ENCODE peak calls at places on chromosomes 6 and 20, in eight cellular contexts. One of them, this sample, is unnamed.

GRCh38 chr6:110581682-110582081 is 105.3 kb upstream of the SLC22A16 start:
- DNase-seq in pancreas: no peak
- DNase-seq in heart right ventricle: no peak
- DNase-seq in IMR-90: no peak
- DNase-seq in HepG2: no peak
- DNase-seq in lung: no peak
- DNase-seq in CD4-positive, alpha-beta T cell: no peak
- DNase-seq in left lung: no peak
- DNase-seq in this sample: no peak

GRCh38 chr20:24912397-24913075 is 36.5 kb upstream of the CST7 start:
- DNase-seq in pancreas: no peak
- DNase-seq in heart right ventricle: no peak
- DNase-seq in IMR-90: no peak
- DNase-seq in HepG2: no peak
- DNase-seq in lung: peak
- DNase-seq in CD4-positive, alpha-beta T cell: no peak
- DNase-seq in left lung: peak
- DNase-seq in this sample: no peak

GRCh38 chr20:53736757-53737403 is 143.2 kb upstream of the ZNF217 start:
- DNase-seq in pancreas: no peak
- DNase-seq in heart right ventricle: peak
- DNase-seq in IMR-90: peak
- DNase-seq in HepG2: no peak
- DNase-seq in lung: no peak
- DNase-seq in CD4-positive, alpha-beta T cell: no peak
- DNase-seq in left lung: no peak
- DNase-seq in this sample: no peak

GRCh38 chr6:123945386-123945785 is 141.7 kb downstream of the NKAIN2 start:
- DNase-seq in pancreas: no peak
- DNase-seq in heart right ventricle: no peak
- DNase-seq in IMR-90: no peak
- DNase-seq in HepG2: no peak
- DNase-seq in lung: no peak
- DNase-seq in CD4-positive, alpha-beta T cell: no peak
- DNase-seq in left lung: no peak
- DNase-seq in this sample: no peak

GRCh38 chr20:57231951-57232428 is 34.5 kb downstream of the BMP7 start:
- DNase-seq in pancreas: no peak
- DNase-seq in heart right ventricle: no peak
- DNase-seq in IMR-90: no peak
- DNase-seq in HepG2: no peak
- DNase-seq in lung: no peak
- DNase-seq in CD4-positive, alpha-beta T cell: no peak
- DNase-seq in left lung: no peak
- DNase-seq in this sample: no peak

GRCh38 chr6:57265755-57266221 is 43.7 kb upstream of the RAB23 start:
- DNase-seq in pancreas: no peak
- DNase-seq in heart right ventricle: no peak
- DNase-seq in IMR-90: peak
- DNase-seq in HepG2: no peak
- DNase-seq in lung: no peak
- DNase-seq in CD4-positive, alpha-beta T cell: no peak
- DNase-seq in left lung: no peak
- DNase-seq in this sample: no peak

GRCh38 chr6:157830354-157831017 is 7.4 kb downstream of the SNX9 start:
- DNase-seq in pancreas: no peak
- DNase-seq in heart right ventricle: no peak
- DNase-seq in IMR-90: no peak
- DNase-seq in HepG2: no peak
- DNase-seq in lung: no peak
- DNase-seq in CD4-positive, alpha-beta T cell: no peak
- DNase-seq in left lung: no peak
- DNase-seq in this sample: no peak

GRCh38 chr6:146859795-146860495 is 261.2 kb downstream of the ADGB start:
- DNase-seq in pancreas: no peak
- DNase-seq in heart right ventricle: no peak
- DNase-seq in IMR-90: no peak
- DNase-seq in HepG2: no peak
- DNase-seq in lung: no peak
- DNase-seq in CD4-positive, alpha-beta T cell: no peak
- DNase-seq in left lung: no peak
- DNase-seq in this sample: no peak

GRCh38 chr6:90892271-90892670 is 305.4 kb upstream of the MAP3K7 start:
- DNase-seq in pancreas: no peak
- DNase-seq in heart right ventricle: no peak
- DNase-seq in IMR-90: no peak
- DNase-seq in HepG2: no peak
- DNase-seq in lung: no peak
- DNase-seq in CD4-positive, alpha-beta T cell: no peak
- DNase-seq in left lung: no peak
- DNase-seq in this sample: no peak

GRCh38 chr6:90893385-90893784 is 306.5 kb upstream of the MAP3K7 start:
- DNase-seq in pancreas: no peak
- DNase-seq in heart right ventricle: no peak
- DNase-seq in IMR-90: no peak
- DNase-seq in HepG2: no peak
- DNase-seq in lung: no peak
- DNase-seq in CD4-positive, alpha-beta T cell: no peak
- DNase-seq in left lung: no peak
- DNase-seq in this sample: no peak

GRCh38 chr6:90887764-90888163 is 300.9 kb upstream of the MAP3K7 start:
- DNase-seq in pancreas: no peak
- DNase-seq in heart right ventricle: no peak
- DNase-seq in IMR-90: no peak
- DNase-seq in HepG2: no peak
- DNase-seq in lung: no peak
- DNase-seq in CD4-positive, alpha-beta T cell: no peak
- DNase-seq in left lung: no peak
- DNase-seq in this sample: no peak

GRCh38 chr6:90891338-90891715 is 304.5 kb upstream of the MAP3K7 start:
- DNase-seq in pancreas: no peak
- DNase-seq in heart right ventricle: no peak
- DNase-seq in IMR-90: no peak
- DNase-seq in HepG2: no peak
- DNase-seq in lung: no peak
- DNase-seq in CD4-positive, alpha-beta T cell: no peak
- DNase-seq in left lung: no peak
- DNase-seq in this sample: no peak

GRCh38 chr6:90890681-90891337 is 303.9 kb upstream of the MAP3K7 start:
- DNase-seq in pancreas: no peak
- DNase-seq in heart right ventricle: no peak
- DNase-seq in IMR-90: no peak
- DNase-seq in HepG2: no peak
- DNase-seq in lung: no peak
- DNase-seq in CD4-positive, alpha-beta T cell: no peak
- DNase-seq in left lung: no peak
- DNase-seq in this sample: no peak
- H3K27ac ChIP-seq in pancreas: no peak
- H3K27ac ChIP-seq in heart right ventricle: no peak
- H3K27ac ChIP-seq in IMR-90: no peak
- H3K27ac ChIP-seq in HepG2: no peak
- H3K27ac ChIP-seq in lung: no peak
- H3K27ac ChIP-seq in CD4-positive, alpha-beta T cell: no peak
- H3K27ac ChIP-seq in left lung: no peak
- H3K27ac ChIP-seq in this sample: no peak

DNA sequence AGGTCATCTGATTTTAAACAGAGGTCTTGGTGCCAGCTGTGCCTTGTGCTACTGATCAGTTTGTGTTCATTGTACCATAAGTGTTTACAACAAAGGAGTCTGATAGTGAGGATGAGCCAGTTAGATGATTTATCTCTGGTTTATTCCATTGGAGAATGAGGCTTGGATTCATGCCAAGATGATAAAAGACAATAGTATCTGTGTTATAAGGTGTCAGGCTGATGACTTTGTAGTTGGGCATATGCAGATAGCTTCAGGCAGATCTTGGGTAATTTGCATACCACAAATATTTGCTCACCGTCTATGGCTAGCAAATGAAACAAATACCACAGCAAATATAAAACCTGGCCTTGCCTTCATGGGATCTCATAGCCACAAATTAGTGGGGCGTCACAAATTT is 43.3 kb upstream of the PHACTR2 start:
- DNase-seq in pancreas: no peak
- DNase-seq in heart right ventricle: no peak
- DNase-seq in IMR-90: peak
- DNase-seq in HepG2: no peak
- DNase-seq in lung: no peak
- DNase-seq in CD4-positive, alpha-beta T cell: no peak
- DNase-seq in left lung: no peak
- DNase-seq in this sample: no peak
- H3K27ac ChIP-seq in pancreas: no peak
- H3K27ac ChIP-seq in heart right ventricle: no peak
- H3K27ac ChIP-seq in IMR-90: no peak
- H3K27ac ChIP-seq in HepG2: no peak
- H3K27ac ChIP-seq in lung: no peak
- H3K27ac ChIP-seq in CD4-positive, alpha-beta T cell: no peak
- H3K27ac ChIP-seq in left lung: no peak
- H3K27ac ChIP-seq in this sample: no peak

GRCh38 chr20:44495802-44496481 is 20.3 kb downstream of the TTPAL start:
- DNase-seq in pancreas: no peak
- DNase-seq in heart right ventricle: no peak
- DNase-seq in IMR-90: peak
- DNase-seq in HepG2: no peak
- DNase-seq in lung: no peak
- DNase-seq in CD4-positive, alpha-beta T cell: no peak
- DNase-seq in left lung: no peak
- DNase-seq in this sample: no peak

GRCh38 chr20:44494681-44495080 is 19.0 kb downstream of the TTPAL start:
- DNase-seq in pancreas: no peak
- DNase-seq in heart right ventricle: no peak
- DNase-seq in IMR-90: no peak
- DNase-seq in HepG2: no peak
- DNase-seq in lung: no peak
- DNase-seq in CD4-positive, alpha-beta T cell: no peak
- DNase-seq in left lung: no peak
- DNase-seq in this sample: no peak

GRCh38 chr20:44491635-44492395 is 16.1 kb downstream of the TTPAL start:
- DNase-seq in pancreas: no peak
- DNase-seq in heart right ventricle: no peak
- DNase-seq in IMR-90: peak
- DNase-seq in HepG2: no peak
- DNase-seq in lung: no peak
- DNase-seq in CD4-positive, alpha-beta T cell: no peak
- DNase-seq in left lung: no peak
- DNase-seq in this sample: no peak

GRCh38 chr20:44495257-44495656 is 19.6 kb downstream of the TTPAL start:
- DNase-seq in pancreas: no peak
- DNase-seq in heart right ventricle: no peak
- DNase-seq in IMR-90: peak
- DNase-seq in HepG2: peak
- DNase-seq in lung: no peak
- DNase-seq in CD4-positive, alpha-beta T cell: no peak
- DNase-seq in left lung: no peak
- DNase-seq in this sample: no peak

GRCh38 chr20:44494266-44494665 is 18.6 kb downstream of the TTPAL start:
- DNase-seq in pancreas: no peak
- DNase-seq in heart right ventricle: no peak
- DNase-seq in IMR-90: peak
- DNase-seq in HepG2: no peak
- DNase-seq in lung: no peak
- DNase-seq in CD4-positive, alpha-beta T cell: no peak
- DNase-seq in left lung: no peak
- DNase-seq in this sample: no peak
- H3K27ac ChIP-seq in pancreas: no peak
- H3K27ac ChIP-seq in heart right ventricle: no peak
- H3K27ac ChIP-seq in IMR-90: peak
- H3K27ac ChIP-seq in HepG2: no peak
- H3K27ac ChIP-seq in lung: no peak
- H3K27ac ChIP-seq in CD4-positive, alpha-beta T cell: no peak
- H3K27ac ChIP-seq in left lung: peak
- H3K27ac ChIP-seq in this sample: no peak

DNA sequence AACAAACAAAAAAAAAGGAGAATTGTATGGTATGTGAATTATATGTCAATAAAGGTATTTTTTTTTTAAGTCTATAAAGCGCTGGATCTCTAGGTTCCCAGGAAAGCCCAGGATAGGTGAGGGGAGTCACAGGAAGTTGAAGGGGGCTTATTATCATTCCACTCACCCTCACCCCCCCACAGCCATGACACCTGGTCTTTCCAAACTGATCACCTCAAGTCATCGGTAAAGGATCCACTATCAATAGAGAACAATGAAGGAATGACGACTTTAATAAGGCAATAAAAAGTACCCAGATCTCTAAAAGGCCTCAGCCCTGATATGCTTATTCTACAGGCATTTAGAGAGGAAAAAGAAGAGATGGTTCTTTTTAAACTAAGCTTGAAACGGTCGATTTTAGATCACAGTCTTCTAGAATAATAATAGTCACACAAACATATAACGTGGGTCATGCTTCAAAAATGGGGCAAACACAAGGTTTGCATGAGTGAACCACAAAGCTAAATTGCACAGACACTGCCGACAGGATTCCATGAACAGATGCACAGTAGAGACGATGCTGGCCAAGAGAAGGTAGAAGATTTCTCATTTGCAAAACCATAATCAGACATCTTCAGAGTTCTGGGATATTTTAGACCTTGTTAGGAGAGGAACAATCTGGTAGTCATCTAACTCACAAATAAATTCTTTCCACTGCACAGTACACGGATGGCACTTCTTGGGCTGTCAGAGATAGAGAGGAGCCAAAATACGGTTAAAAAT is 21.1 kb downstream of the ZMYND8 start:
- DNase-seq in pancreas: no peak
- DNase-seq in heart right ventricle: no peak
- DNase-seq in IMR-90: no peak
- DNase-seq in HepG2: no peak
- DNase-seq in lung: no peak
- DNase-seq in CD4-positive, alpha-beta T cell: no peak
- DNase-seq in left lung: no peak
- DNase-seq in this sample: no peak
- H3K27ac ChIP-seq in pancreas: no peak
- H3K27ac ChIP-seq in heart right ventricle: peak
- H3K27ac ChIP-seq in IMR-90: peak
- H3K27ac ChIP-seq in HepG2: peak
- H3K27ac ChIP-seq in lung: peak
- H3K27ac ChIP-seq in CD4-positive, alpha-beta T cell: no peak
- H3K27ac ChIP-seq in left lung: peak
- H3K27ac ChIP-seq in this sample: no peak

DNA sequence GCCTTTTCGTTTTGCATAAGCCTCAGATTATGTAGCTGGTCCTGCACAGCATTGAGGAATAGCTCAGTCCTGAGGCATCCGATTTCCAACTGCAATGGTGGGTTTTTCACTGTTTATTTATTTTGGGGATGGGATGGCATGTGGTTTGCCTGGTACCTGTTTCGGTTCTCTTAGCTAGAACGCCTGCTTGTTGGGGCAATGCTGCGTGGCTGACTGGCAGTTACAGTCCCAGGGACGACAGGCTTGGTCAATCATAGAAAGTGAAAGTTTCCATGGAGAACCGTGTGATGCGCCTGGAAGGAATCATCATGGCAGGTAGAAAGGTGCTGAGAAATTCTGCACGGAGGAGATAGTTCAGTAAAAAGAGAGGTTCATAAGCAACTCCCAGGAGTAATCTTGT is 18.3 kb downstream of the ID4 start:
- DNase-seq in pancreas: no peak
- DNase-seq in heart right ventricle: no peak
- DNase-seq in IMR-90: no peak
- DNase-seq in HepG2: no peak
- DNase-seq in lung: no peak
- DNase-seq in CD4-positive, alpha-beta T cell: no peak
- DNase-seq in left lung: no peak
- DNase-seq in this sample: no peak
- H3K27ac ChIP-seq in pancreas: no peak
- H3K27ac ChIP-seq in heart right ventricle: no peak
- H3K27ac ChIP-seq in IMR-90: no peak
- H3K27ac ChIP-seq in HepG2: no peak
- H3K27ac ChIP-seq in lung: no peak
- H3K27ac ChIP-seq in CD4-positive, alpha-beta T cell: no peak
- H3K27ac ChIP-seq in left lung: no peak
- H3K27ac ChIP-seq in this sample: no peak

GRCh38 chr6:10081957-10082356 is 332.9 kb downstream of the TFAP2A start:
- DNase-seq in pancreas: no peak
- DNase-seq in heart right ventricle: no peak
- DNase-seq in IMR-90: no peak
- DNase-seq in HepG2: no peak
- DNase-seq in lung: no peak
- DNase-seq in CD4-positive, alpha-beta T cell: no peak
- DNase-seq in left lung: no peak
- DNase-seq in this sample: no peak
- H3K27ac ChIP-seq in pancreas: no peak
- H3K27ac ChIP-seq in heart right ventricle: no peak
- H3K27ac ChIP-seq in IMR-90: no peak
- H3K27ac ChIP-seq in HepG2: no peak
- H3K27ac ChIP-seq in lung: no peak
- H3K27ac ChIP-seq in CD4-positive, alpha-beta T cell: no peak
- H3K27ac ChIP-seq in left lung: peak
- H3K27ac ChIP-seq in this sample: no peak

This sample was measured in CD8-positive, alpha-beta T cell.